ENCODE peak calls at places on chromosome 4, in four cellular contexts. One of them, this sample, is unnamed.

GRCh38 chr4:22410645-22411247 is 105.1 kb downstream of the ADGRA3 start:
- DNase-seq in CD8-positive, alpha-beta memory T cell: peak
- DNase-seq in activated naive CD8-positive, alpha-beta T cell treated with anti-CD3 and anti-CD28 coated beads, Interleukin-2, amount 50 U/mL, for 16 hours: no peak
- DNase-seq in activated CD8-positive, alpha-beta memory T cell treated with anti-CD3 and anti-CD28 coated beads, Interleukin-2, amount 50 U/mL, for 48 hours: no peak
- DNase-seq in this sample: no peak

GRCh38 chr4:33494150-33494549 is 2750.2 kb downstream of the ARAP2 start:
- DNase-seq in CD8-positive, alpha-beta memory T cell: no peak
- DNase-seq in activated naive CD8-positive, alpha-beta T cell treated with anti-CD3 and anti-CD28 coated beads, Interleukin-2, amount 50 U/mL, for 16 hours: no peak
- DNase-seq in activated CD8-positive, alpha-beta memory T cell treated with anti-CD3 and anti-CD28 coated beads, Interleukin-2, amount 50 U/mL, for 48 hours: no peak
- DNase-seq in this sample: no peak

GRCh38 chr4:84939111-84939510 is 27.4 kb downstream of the WDFY3 start:
- DNase-seq in CD8-positive, alpha-beta memory T cell: no peak
- DNase-seq in activated naive CD8-positive, alpha-beta T cell treated with anti-CD3 and anti-CD28 coated beads, Interleukin-2, amount 50 U/mL, for 16 hours: no peak
- DNase-seq in activated CD8-positive, alpha-beta memory T cell treated with anti-CD3 and anti-CD28 coated beads, Interleukin-2, amount 50 U/mL, for 48 hours: no peak
- DNase-seq in this sample: no peak

GRCh38 chr4:119093042-119093827 is 42.4 kb upstream of the MYOZ2 start:
- DNase-seq in CD8-positive, alpha-beta memory T cell: no peak
- DNase-seq in activated naive CD8-positive, alpha-beta T cell treated with anti-CD3 and anti-CD28 coated beads, Interleukin-2, amount 50 U/mL, for 16 hours: no peak
- DNase-seq in activated CD8-positive, alpha-beta memory T cell treated with anti-CD3 and anti-CD28 coated beads, Interleukin-2, amount 50 U/mL, for 48 hours: no peak
- DNase-seq in this sample: no peak

GRCh38 chr4:44056721-44057151 is 391.9 kb downstream of the KCTD8 start:
- DNase-seq in CD8-positive, alpha-beta memory T cell: no peak
- DNase-seq in activated naive CD8-positive, alpha-beta T cell treated with anti-CD3 and anti-CD28 coated beads, Interleukin-2, amount 50 U/mL, for 16 hours: no peak
- DNase-seq in activated CD8-positive, alpha-beta memory T cell treated with anti-CD3 and anti-CD28 coated beads, Interleukin-2, amount 50 U/mL, for 48 hours: no peak
- DNase-seq in this sample: no peak

GRCh38 chr4:36420111-36420679 is 138.8 kb downstream of the DTHD1 start:
- DNase-seq in CD8-positive, alpha-beta memory T cell: no peak
- DNase-seq in activated naive CD8-positive, alpha-beta T cell treated with anti-CD3 and anti-CD28 coated beads, Interleukin-2, amount 50 U/mL, for 16 hours: no peak
- DNase-seq in activated CD8-positive, alpha-beta memory T cell treated with anti-CD3 and anti-CD28 coated beads, Interleukin-2, amount 50 U/mL, for 48 hours: no peak
- DNase-seq in this sample: peak

GRCh38 chr4:146522098-146522861 is 540 bp upstream of the SLC10A7 start:
- DNase-seq in CD8-positive, alpha-beta memory T cell: peak
- DNase-seq in activated naive CD8-positive, alpha-beta T cell treated with anti-CD3 and anti-CD28 coated beads, Interleukin-2, amount 50 U/mL, for 16 hours: peak
- DNase-seq in activated CD8-positive, alpha-beta memory T cell treated with anti-CD3 and anti-CD28 coated beads, Interleukin-2, amount 50 U/mL, for 48 hours: peak
- DNase-seq in this sample: peak

GRCh38 chr4:22014222-22014741 is 65.7 kb upstream of the KCNIP4 start:
- DNase-seq in CD8-positive, alpha-beta memory T cell: no peak
- DNase-seq in activated naive CD8-positive, alpha-beta T cell treated with anti-CD3 and anti-CD28 coated beads, Interleukin-2, amount 50 U/mL, for 16 hours: no peak
- DNase-seq in activated CD8-positive, alpha-beta memory T cell treated with anti-CD3 and anti-CD28 coated beads, Interleukin-2, amount 50 U/mL, for 48 hours: no peak
- DNase-seq in this sample: no peak

GRCh38 chr4:39942507-39942906 is 35.2 kb downstream of the PDS5A start:
- DNase-seq in CD8-positive, alpha-beta memory T cell: no peak
- DNase-seq in activated naive CD8-positive, alpha-beta T cell treated with anti-CD3 and anti-CD28 coated beads, Interleukin-2, amount 50 U/mL, for 16 hours: no peak
- DNase-seq in activated CD8-positive, alpha-beta memory T cell treated with anti-CD3 and anti-CD28 coated beads, Interleukin-2, amount 50 U/mL, for 48 hours: no peak
- DNase-seq in this sample: no peak

GRCh38 chr4:140497776-140498636 is at the start of gene MGAT4D:
- DNase-seq in CD8-positive, alpha-beta memory T cell: no peak
- DNase-seq in activated naive CD8-positive, alpha-beta T cell treated with anti-CD3 and anti-CD28 coated beads, Interleukin-2, amount 50 U/mL, for 16 hours: no peak
- DNase-seq in activated CD8-positive, alpha-beta memory T cell treated with anti-CD3 and anti-CD28 coated beads, Interleukin-2, amount 50 U/mL, for 48 hours: no peak
- DNase-seq in this sample: peak

GRCh38 chr4:140296335-140296753 is 77.1 kb upstream of the SCOC start:
- DNase-seq in CD8-positive, alpha-beta memory T cell: no peak
- DNase-seq in activated naive CD8-positive, alpha-beta T cell treated with anti-CD3 and anti-CD28 coated beads, Interleukin-2, amount 50 U/mL, for 16 hours: no peak
- DNase-seq in activated CD8-positive, alpha-beta memory T cell treated with anti-CD3 and anti-CD28 coated beads, Interleukin-2, amount 50 U/mL, for 48 hours: no peak
- DNase-seq in this sample: no peak

GRCh38 chr4:3388461-3389185 is 53.1 kb upstream of the HGFAC start:
- DNase-seq in CD8-positive, alpha-beta memory T cell: no peak
- DNase-seq in activated naive CD8-positive, alpha-beta T cell treated with anti-CD3 and anti-CD28 coated beads, Interleukin-2, amount 50 U/mL, for 16 hours: no peak
- DNase-seq in activated CD8-positive, alpha-beta memory T cell treated with anti-CD3 and anti-CD28 coated beads, Interleukin-2, amount 50 U/mL, for 48 hours: no peak
- DNase-seq in this sample: no peak

GRCh38 chr4:1229117-1229849 is 19.6 kb downstream of the CTBP1 start:
- DNase-seq in CD8-positive, alpha-beta memory T cell: no peak
- DNase-seq in activated naive CD8-positive, alpha-beta T cell treated with anti-CD3 and anti-CD28 coated beads, Interleukin-2, amount 50 U/mL, for 16 hours: no peak
- DNase-seq in activated CD8-positive, alpha-beta memory T cell treated with anti-CD3 and anti-CD28 coated beads, Interleukin-2, amount 50 U/mL, for 48 hours: no peak
- DNase-seq in this sample: no peak

GRCh38 chr4:184401397-184402171 is 72.8 kb downstream of the IRF2 start:
- DNase-seq in CD8-positive, alpha-beta memory T cell: no peak
- DNase-seq in activated naive CD8-positive, alpha-beta T cell treated with anti-CD3 and anti-CD28 coated beads, Interleukin-2, amount 50 U/mL, for 16 hours: no peak
- DNase-seq in activated CD8-positive, alpha-beta memory T cell treated with anti-CD3 and anti-CD28 coated beads, Interleukin-2, amount 50 U/mL, for 48 hours: no peak
- DNase-seq in this sample: no peak

GRCh38 chr4:170853422-170854021 is 763.8 kb upstream of the AADAT start:
- DNase-seq in CD8-positive, alpha-beta memory T cell: no peak
- DNase-seq in activated naive CD8-positive, alpha-beta T cell treated with anti-CD3 and anti-CD28 coated beads, Interleukin-2, amount 50 U/mL, for 16 hours: no peak
- DNase-seq in activated CD8-positive, alpha-beta memory T cell treated with anti-CD3 and anti-CD28 coated beads, Interleukin-2, amount 50 U/mL, for 48 hours: peak
- DNase-seq in this sample: peak

GRCh38 chr4:111806331-111806730 is 338.9 kb upstream of the FAM241A start:
- DNase-seq in CD8-positive, alpha-beta memory T cell: no peak
- DNase-seq in activated naive CD8-positive, alpha-beta T cell treated with anti-CD3 and anti-CD28 coated beads, Interleukin-2, amount 50 U/mL, for 16 hours: no peak
- DNase-seq in activated CD8-positive, alpha-beta memory T cell treated with anti-CD3 and anti-CD28 coated beads, Interleukin-2, amount 50 U/mL, for 48 hours: no peak
- DNase-seq in this sample: peak

GRCh38 chr4:87659247-87659931 is 9.3 kb downstream of the DMP1 start:
- DNase-seq in CD8-positive, alpha-beta memory T cell: no peak
- DNase-seq in activated naive CD8-positive, alpha-beta T cell treated with anti-CD3 and anti-CD28 coated beads, Interleukin-2, amount 50 U/mL, for 16 hours: no peak
- DNase-seq in activated CD8-positive, alpha-beta memory T cell treated with anti-CD3 and anti-CD28 coated beads, Interleukin-2, amount 50 U/mL, for 48 hours: no peak
- DNase-seq in this sample: no peak

GRCh38 chr4:3689576-3690551 is 76.3 kb upstream of the ADRA2C start:
- DNase-seq in CD8-positive, alpha-beta memory T cell: no peak
- DNase-seq in activated naive CD8-positive, alpha-beta T cell treated with anti-CD3 and anti-CD28 coated beads, Interleukin-2, amount 50 U/mL, for 16 hours: no peak
- DNase-seq in activated CD8-positive, alpha-beta memory T cell treated with anti-CD3 and anti-CD28 coated beads, Interleukin-2, amount 50 U/mL, for 48 hours: no peak
- DNase-seq in this sample: no peak

GRCh38 chr4:169225058-169225751 is 45.6 kb downstream of the SH3RF1 start:
- DNase-seq in CD8-positive, alpha-beta memory T cell: no peak
- DNase-seq in activated naive CD8-positive, alpha-beta T cell treated with anti-CD3 and anti-CD28 coated beads, Interleukin-2, amount 50 U/mL, for 16 hours: no peak
- DNase-seq in activated CD8-positive, alpha-beta memory T cell treated with anti-CD3 and anti-CD28 coated beads, Interleukin-2, amount 50 U/mL, for 48 hours: no peak
- DNase-seq in this sample: no peak